ENCODE peak calls at places on chromosomes 6 and 20, in eight cellular contexts. One of them, this sample, is unnamed.
A peak's percentile ranks its signal among the peaks of the same experiment; 100 is the strongest.

GRCh38 chr6:74161380-74161779 is 465.4 kb downstream of the CD109 start:
- DNase-seq in NCI-H2029: no peak
- DNase-seq in B cell: no peak
- DNase-seq in effector memory CD8-positive, alpha-beta T cell: no peak
- DNase-seq in skeletal muscle cell: no peak
- DNase-seq in pons: no peak
- DNase-seq in endothelial cell: no peak
- DNase-seq in activated naive CD8-positive, alpha-beta T cell treated with anti-CD3 and anti-CD28 coated beads, Interleukin-2, amount 50 U/mL, for 16 hours: no peak
- DNase-seq in this sample: no peak

GRCh38 chr6:116072368-116072767 is 11.7 kb upstream of the FRK start:
- DNase-seq in NCI-H2029: no peak
- DNase-seq in B cell: no peak
- DNase-seq in effector memory CD8-positive, alpha-beta T cell: no peak
- DNase-seq in skeletal muscle cell: no peak
- DNase-seq in pons: no peak
- DNase-seq in endothelial cell: peak; percentile 9
- DNase-seq in activated naive CD8-positive, alpha-beta T cell treated with anti-CD3 and anti-CD28 coated beads, Interleukin-2, amount 50 U/mL, for 16 hours: no peak
- DNase-seq in this sample: no peak

GRCh38 chr20:45407067-45407745 is 883 bp upstream of the DBNDD2 start:
- DNase-seq in NCI-H2029: no peak
- DNase-seq in B cell: peak; percentile 13
- DNase-seq in effector memory CD8-positive, alpha-beta T cell: no peak
- DNase-seq in skeletal muscle cell: no peak
- DNase-seq in pons: no peak
- DNase-seq in endothelial cell: peak; percentile 30
- DNase-seq in activated naive CD8-positive, alpha-beta T cell treated with anti-CD3 and anti-CD28 coated beads, Interleukin-2, amount 50 U/mL, for 16 hours: no peak
- DNase-seq in this sample: no peak

GRCh38 chr20:63348828-63349515 is 12.2 kb downstream of the CHRNA4 start:
- DNase-seq in NCI-H2029: no peak
- DNase-seq in B cell: no peak
- DNase-seq in effector memory CD8-positive, alpha-beta T cell: no peak
- DNase-seq in skeletal muscle cell: no peak
- DNase-seq in pons: no peak
- DNase-seq in endothelial cell: no peak
- DNase-seq in activated naive CD8-positive, alpha-beta T cell treated with anti-CD3 and anti-CD28 coated beads, Interleukin-2, amount 50 U/mL, for 16 hours: no peak
- DNase-seq in this sample: no peak

GRCh38 chr6:53724501-53724900 is 58.9 kb upstream of the KLHL31 start:
- DNase-seq in NCI-H2029: no peak
- DNase-seq in B cell: no peak
- DNase-seq in effector memory CD8-positive, alpha-beta T cell: no peak
- DNase-seq in skeletal muscle cell: no peak
- DNase-seq in pons: no peak
- DNase-seq in endothelial cell: no peak
- DNase-seq in activated naive CD8-positive, alpha-beta T cell treated with anti-CD3 and anti-CD28 coated beads, Interleukin-2, amount 50 U/mL, for 16 hours: no peak
- DNase-seq in this sample: no peak

GRCh38 chr6:100144991-100145390 is 151.0 kb upstream of the MCHR2 start:
- DNase-seq in NCI-H2029: no peak
- DNase-seq in B cell: no peak
- DNase-seq in effector memory CD8-positive, alpha-beta T cell: no peak
- DNase-seq in skeletal muscle cell: no peak
- DNase-seq in pons: no peak
- DNase-seq in endothelial cell: no peak
- DNase-seq in activated naive CD8-positive, alpha-beta T cell treated with anti-CD3 and anti-CD28 coated beads, Interleukin-2, amount 50 U/mL, for 16 hours: no peak
- DNase-seq in this sample: no peak

GRCh38 chr20:3612795-3613560 is 50.2 kb downstream of the GFRA4 start:
- DNase-seq in NCI-H2029: no peak
- DNase-seq in B cell: no peak
- DNase-seq in effector memory CD8-positive, alpha-beta T cell: no peak
- DNase-seq in skeletal muscle cell: no peak
- DNase-seq in pons: no peak
- DNase-seq in endothelial cell: no peak
- DNase-seq in activated naive CD8-positive, alpha-beta T cell treated with anti-CD3 and anti-CD28 coated beads, Interleukin-2, amount 50 U/mL, for 16 hours: no peak
- DNase-seq in this sample: no peak

GRCh38 chr6:36104836-36105235 is 25.5 kb upstream of the MAPK13 start:
- DNase-seq in NCI-H2029: no peak
- DNase-seq in B cell: no peak
- DNase-seq in effector memory CD8-positive, alpha-beta T cell: no peak
- DNase-seq in skeletal muscle cell: no peak
- DNase-seq in pons: peak; percentile 36
- DNase-seq in endothelial cell: no peak
- DNase-seq in activated naive CD8-positive, alpha-beta T cell treated with anti-CD3 and anti-CD28 coated beads, Interleukin-2, amount 50 U/mL, for 16 hours: no peak
- DNase-seq in this sample: no peak

GRCh38 chr6:9095671-9096260 is 660.4 kb upstream of the SLC35B3 start:
- DNase-seq in NCI-H2029: no peak
- DNase-seq in B cell: no peak
- DNase-seq in effector memory CD8-positive, alpha-beta T cell: no peak
- DNase-seq in skeletal muscle cell: no peak
- DNase-seq in pons: no peak
- DNase-seq in endothelial cell: no peak
- DNase-seq in activated naive CD8-positive, alpha-beta T cell treated with anti-CD3 and anti-CD28 coated beads, Interleukin-2, amount 50 U/mL, for 16 hours: no peak
- DNase-seq in this sample: no peak

GRCh38 chr6:43840490-43841218 is 70.6 kb downstream of the VEGFA start:
- DNase-seq in NCI-H2029: no peak
- DNase-seq in B cell: no peak
- DNase-seq in effector memory CD8-positive, alpha-beta T cell: no peak
- DNase-seq in skeletal muscle cell: no peak
- DNase-seq in pons: no peak
- DNase-seq in endothelial cell: no peak
- DNase-seq in activated naive CD8-positive, alpha-beta T cell treated with anti-CD3 and anti-CD28 coated beads, Interleukin-2, amount 50 U/mL, for 16 hours: no peak
- DNase-seq in this sample: no peak

GRCh38 chr6:17012421-17013225 is 89.2 kb upstream of the STMND1 start:
- DNase-seq in NCI-H2029: no peak
- DNase-seq in B cell: no peak
- DNase-seq in effector memory CD8-positive, alpha-beta T cell: no peak
- DNase-seq in skeletal muscle cell: peak; percentile 34
- DNase-seq in pons: peak; percentile 37
- DNase-seq in endothelial cell: peak; percentile 26
- DNase-seq in activated naive CD8-positive, alpha-beta T cell treated with anti-CD3 and anti-CD28 coated beads, Interleukin-2, amount 50 U/mL, for 16 hours: no peak
- DNase-seq in this sample: peak; percentile 53

GRCh38 chr6:69580696-69581095 is 216.1 kb downstream of the LMBRD1 start:
- DNase-seq in NCI-H2029: no peak
- DNase-seq in B cell: no peak
- DNase-seq in effector memory CD8-positive, alpha-beta T cell: no peak
- DNase-seq in skeletal muscle cell: no peak
- DNase-seq in pons: no peak
- DNase-seq in endothelial cell: no peak
- DNase-seq in activated naive CD8-positive, alpha-beta T cell treated with anti-CD3 and anti-CD28 coated beads, Interleukin-2, amount 50 U/mL, for 16 hours: no peak
- DNase-seq in this sample: no peak

GRCh38 chr6:131683479-131683878 is 17.7 kb downstream of the OR2A4 start:
- DNase-seq in NCI-H2029: no peak
- DNase-seq in B cell: peak; percentile 25
- DNase-seq in effector memory CD8-positive, alpha-beta T cell: no peak
- DNase-seq in skeletal muscle cell: no peak
- DNase-seq in pons: no peak
- DNase-seq in endothelial cell: no peak
- DNase-seq in activated naive CD8-positive, alpha-beta T cell treated with anti-CD3 and anti-CD28 coated beads, Interleukin-2, amount 50 U/mL, for 16 hours: no peak
- DNase-seq in this sample: no peak

GRCh38 chr6:2630891-2631458 is 119.7 kb downstream of the MYLK4 start:
- DNase-seq in NCI-H2029: no peak
- DNase-seq in B cell: no peak
- DNase-seq in effector memory CD8-positive, alpha-beta T cell: no peak
- DNase-seq in skeletal muscle cell: peak; percentile 45
- DNase-seq in pons: no peak
- DNase-seq in endothelial cell: no peak
- DNase-seq in activated naive CD8-positive, alpha-beta T cell treated with anti-CD3 and anti-CD28 coated beads, Interleukin-2, amount 50 U/mL, for 16 hours: no peak
- DNase-seq in this sample: peak; percentile 50

GRCh38 chr20:49272654-49273053 is 5.2 kb downstream of the ZNFX1 start:
- DNase-seq in NCI-H2029: no peak
- DNase-seq in B cell: no peak
- DNase-seq in effector memory CD8-positive, alpha-beta T cell: no peak
- DNase-seq in skeletal muscle cell: no peak
- DNase-seq in pons: no peak
- DNase-seq in endothelial cell: no peak
- DNase-seq in activated naive CD8-positive, alpha-beta T cell treated with anti-CD3 and anti-CD28 coated beads, Interleukin-2, amount 50 U/mL, for 16 hours: no peak
- DNase-seq in this sample: no peak

GRCh38 chr6:150605333-150605732 is 5.6 kb downstream of the PLEKHG1 start:
- DNase-seq in NCI-H2029: no peak
- DNase-seq in B cell: no peak
- DNase-seq in effector memory CD8-positive, alpha-beta T cell: no peak
- DNase-seq in skeletal muscle cell: no peak
- DNase-seq in pons: no peak
- DNase-seq in endothelial cell: no peak
- DNase-seq in activated naive CD8-positive, alpha-beta T cell treated with anti-CD3 and anti-CD28 coated beads, Interleukin-2, amount 50 U/mL, for 16 hours: no peak
- DNase-seq in this sample: no peak

GRCh38 chr6:136503303-136503702 is 46.9 kb downstream of the MAP7 start:
- DNase-seq in NCI-H2029: no peak
- DNase-seq in B cell: no peak
- DNase-seq in effector memory CD8-positive, alpha-beta T cell: no peak
- DNase-seq in skeletal muscle cell: no peak
- DNase-seq in pons: no peak
- DNase-seq in endothelial cell: peak; percentile 5
- DNase-seq in activated naive CD8-positive, alpha-beta T cell treated with anti-CD3 and anti-CD28 coated beads, Interleukin-2, amount 50 U/mL, for 16 hours: no peak
- DNase-seq in this sample: no peak

GRCh38 chr20:53399592-53400335 is 193.9 kb downstream of the ZNF217 start:
- DNase-seq in NCI-H2029: peak; percentile 66
- DNase-seq in B cell: no peak
- DNase-seq in effector memory CD8-positive, alpha-beta T cell: no peak
- DNase-seq in skeletal muscle cell: no peak
- DNase-seq in pons: no peak
- DNase-seq in endothelial cell: no peak
- DNase-seq in activated naive CD8-positive, alpha-beta T cell treated with anti-CD3 and anti-CD28 coated beads, Interleukin-2, amount 50 U/mL, for 16 hours: no peak
- DNase-seq in this sample: no peak

GRCh38 chr6:161080263-161080970 is 88.8 kb downstream of the MAP3K4 start:
- DNase-seq in NCI-H2029: no peak
- DNase-seq in B cell: no peak
- DNase-seq in effector memory CD8-positive, alpha-beta T cell: no peak
- DNase-seq in skeletal muscle cell: no peak
- DNase-seq in pons: no peak
- DNase-seq in endothelial cell: no peak
- DNase-seq in activated naive CD8-positive, alpha-beta T cell treated with anti-CD3 and anti-CD28 coated beads, Interleukin-2, amount 50 U/mL, for 16 hours: no peak
- DNase-seq in this sample: peak; percentile 49

GRCh38 chr6:136265101-136265500 is 15.0 kb upstream of the MTFR2 start:
- DNase-seq in NCI-H2029: no peak
- DNase-seq in B cell: no peak
- DNase-seq in effector memory CD8-positive, alpha-beta T cell: no peak
- DNase-seq in skeletal muscle cell: no peak
- DNase-seq in pons: no peak
- DNase-seq in endothelial cell: no peak
- DNase-seq in activated naive CD8-positive, alpha-beta T cell treated with anti-CD3 and anti-CD28 coated beads, Interleukin-2, amount 50 U/mL, for 16 hours: no peak
- DNase-seq in this sample: no peak

GRCh38 chr6:53618219-53618618 is 47.3 kb downstream of the KLHL31 start:
- DNase-seq in NCI-H2029: no peak
- DNase-seq in B cell: no peak
- DNase-seq in effector memory CD8-positive, alpha-beta T cell: no peak
- DNase-seq in skeletal muscle cell: no peak
- DNase-seq in pons: no peak
- DNase-seq in endothelial cell: no peak
- DNase-seq in activated naive CD8-positive, alpha-beta T cell treated with anti-CD3 and anti-CD28 coated beads, Interleukin-2, amount 50 U/mL, for 16 hours: no peak
- DNase-seq in this sample: no peak

GRCh38 chr6:3278691-3279090 is 19.9 kb downstream of the PSMG4 start:
- DNase-seq in NCI-H2029: no peak
- DNase-seq in B cell: no peak
- DNase-seq in effector memory CD8-positive, alpha-beta T cell: no peak
- DNase-seq in skeletal muscle cell: no peak
- DNase-seq in pons: no peak
- DNase-seq in endothelial cell: no peak
- DNase-seq in activated naive CD8-positive, alpha-beta T cell treated with anti-CD3 and anti-CD28 coated beads, Interleukin-2, amount 50 U/mL, for 16 hours: no peak
- DNase-seq in this sample: no peak

GRCh38 chr6:118705799-118706481 is 54.5 kb upstream of the CEP85L start:
- DNase-seq in NCI-H2029: no peak
- DNase-seq in B cell: no peak
- DNase-seq in effector memory CD8-positive, alpha-beta T cell: peak; percentile 6
- DNase-seq in skeletal muscle cell: no peak
- DNase-seq in pons: peak; percentile 11
- DNase-seq in endothelial cell: no peak
- DNase-seq in activated naive CD8-positive, alpha-beta T cell treated with anti-CD3 and anti-CD28 coated beads, Interleukin-2, amount 50 U/mL, for 16 hours: no peak
- DNase-seq in this sample: peak; percentile 90

GRCh38 chr6:15444881-15445280 is 199.0 kb downstream of the JARID2 start:
- DNase-seq in NCI-H2029: peak; percentile 72
- DNase-seq in B cell: no peak
- DNase-seq in effector memory CD8-positive, alpha-beta T cell: no peak
- DNase-seq in skeletal muscle cell: no peak
- DNase-seq in pons: peak; percentile 77
- DNase-seq in endothelial cell: no peak
- DNase-seq in activated naive CD8-positive, alpha-beta T cell treated with anti-CD3 and anti-CD28 coated beads, Interleukin-2, amount 50 U/mL, for 16 hours: no peak
- DNase-seq in this sample: no peak

GRCh38 chr6:1087112-1087843 is 224.6 kb upstream of the FOXQ1 start:
- DNase-seq in NCI-H2029: no peak
- DNase-seq in B cell: no peak
- DNase-seq in effector memory CD8-positive, alpha-beta T cell: no peak
- DNase-seq in skeletal muscle cell: no peak
- DNase-seq in pons: no peak
- DNase-seq in endothelial cell: no peak
- DNase-seq in activated naive CD8-positive, alpha-beta T cell treated with anti-CD3 and anti-CD28 coated beads, Interleukin-2, amount 50 U/mL, for 16 hours: no peak
- DNase-seq in this sample: no peak

GRCh38 chr6:16749516-16750485 is 11.5 kb downstream of the ATXN1 start:
- DNase-seq in NCI-H2029: no peak
- DNase-seq in B cell: no peak
- DNase-seq in effector memory CD8-positive, alpha-beta T cell: no peak
- DNase-seq in skeletal muscle cell: no peak
- DNase-seq in pons: no peak
- DNase-seq in endothelial cell: no peak
- DNase-seq in activated naive CD8-positive, alpha-beta T cell treated with anti-CD3 and anti-CD28 coated beads, Interleukin-2, amount 50 U/mL, for 16 hours: no peak
- DNase-seq in this sample: no peak

GRCh38 chr6:158649289-158650143 is at the start of gene SYTL3:
- DNase-seq in NCI-H2029: peak; percentile 85
- DNase-seq in B cell: peak; percentile 48
- DNase-seq in effector memory CD8-positive, alpha-beta T cell: peak; percentile 82
- DNase-seq in skeletal muscle cell: peak; percentile 59
- DNase-seq in pons: peak; percentile 79
- DNase-seq in endothelial cell: no peak
- DNase-seq in activated naive CD8-positive, alpha-beta T cell treated with anti-CD3 and anti-CD28 coated beads, Interleukin-2, amount 50 U/mL, for 16 hours: peak; percentile 33
- DNase-seq in this sample: peak; percentile 92

GRCh38 chr6:31399589-31400466 is 3.6 kb upstream of the MICA start:
- DNase-seq in NCI-H2029: peak; percentile 65
- DNase-seq in B cell: peak; percentile 61
- DNase-seq in effector memory CD8-positive, alpha-beta T cell: peak; percentile 52
- DNase-seq in skeletal muscle cell: peak; percentile 69
- DNase-seq in pons: peak; percentile 59
- DNase-seq in endothelial cell: peak; percentile 78
- DNase-seq in activated naive CD8-positive, alpha-beta T cell treated with anti-CD3 and anti-CD28 coated beads, Interleukin-2, amount 50 U/mL, for 16 hours: no peak
- DNase-seq in this sample: peak; percentile 95

GRCh38 chr6:1310628-1311399 is 1.1 kb upstream of the FOXQ1 start:
- DNase-seq in NCI-H2029: peak; percentile 28
- DNase-seq in B cell: no peak
- DNase-seq in effector memory CD8-positive, alpha-beta T cell: no peak
- DNase-seq in skeletal muscle cell: no peak
- DNase-seq in pons: no peak
- DNase-seq in endothelial cell: peak; percentile 57
- DNase-seq in activated naive CD8-positive, alpha-beta T cell treated with anti-CD3 and anti-CD28 coated beads, Interleukin-2, amount 50 U/mL, for 16 hours: no peak
- DNase-seq in this sample: no peak

GRCh38 chr20:37932919-37933318 is 30.0 kb downstream of the VSTM2L start:
- DNase-seq in NCI-H2029: no peak
- DNase-seq in B cell: no peak
- DNase-seq in effector memory CD8-positive, alpha-beta T cell: no peak
- DNase-seq in skeletal muscle cell: no peak
- DNase-seq in pons: no peak
- DNase-seq in endothelial cell: no peak
- DNase-seq in activated naive CD8-positive, alpha-beta T cell treated with anti-CD3 and anti-CD28 coated beads, Interleukin-2, amount 50 U/mL, for 16 hours: no peak
- DNase-seq in this sample: no peak

GRCh38 chr6:170106906-170107525 is 183.9 kb downstream of the DLL1 start:
- DNase-seq in NCI-H2029: no peak
- DNase-seq in B cell: no peak
- DNase-seq in effector memory CD8-positive, alpha-beta T cell: no peak
- DNase-seq in skeletal muscle cell: no peak
- DNase-seq in pons: no peak
- DNase-seq in endothelial cell: no peak
- DNase-seq in activated naive CD8-positive, alpha-beta T cell treated with anti-CD3 and anti-CD28 coated beads, Interleukin-2, amount 50 U/mL, for 16 hours: no peak
- DNase-seq in this sample: no peak

GRCh38 chr6:48765352-48765961 is 654.5 kb upstream of the PTCHD4 start:
- DNase-seq in NCI-H2029: no peak
- DNase-seq in B cell: no peak
- DNase-seq in effector memory CD8-positive, alpha-beta T cell: no peak
- DNase-seq in skeletal muscle cell: no peak
- DNase-seq in pons: peak; percentile 45
- DNase-seq in endothelial cell: peak; percentile 31
- DNase-seq in activated naive CD8-positive, alpha-beta T cell treated with anti-CD3 and anti-CD28 coated beads, Interleukin-2, amount 50 U/mL, for 16 hours: no peak
- DNase-seq in this sample: peak; percentile 79

GRCh38 chr6:18214003-18214402 is 50.3 kb downstream of the DEK start:
- DNase-seq in NCI-H2029: no peak
- DNase-seq in B cell: no peak
- DNase-seq in effector memory CD8-positive, alpha-beta T cell: no peak
- DNase-seq in skeletal muscle cell: no peak
- DNase-seq in pons: no peak
- DNase-seq in endothelial cell: no peak
- DNase-seq in activated naive CD8-positive, alpha-beta T cell treated with anti-CD3 and anti-CD28 coated beads, Interleukin-2, amount 50 U/mL, for 16 hours: no peak
- DNase-seq in this sample: peak; percentile 34

GRCh38 chr20:2932497-2932896 is 59.2 kb downstream of the PTPRA start:
- DNase-seq in NCI-H2029: no peak
- DNase-seq in B cell: no peak
- DNase-seq in effector memory CD8-positive, alpha-beta T cell: no peak
- DNase-seq in skeletal muscle cell: no peak
- DNase-seq in pons: peak; percentile 71
- DNase-seq in endothelial cell: no peak
- DNase-seq in activated naive CD8-positive, alpha-beta T cell treated with anti-CD3 and anti-CD28 coated beads, Interleukin-2, amount 50 U/mL, for 16 hours: no peak
- DNase-seq in this sample: no peak

This sample was measured in cardiac muscle cell.